ENCODE peak calls at places on chromosomes 1 and 21, in nine cellular contexts. U, Y, Z, P, B, V, R, A and O are unnamed samples.
A peak's percentile ranks its signal among the peaks of the same experiment; 100 is the strongest.

GRCh38 chr1:211925016-211925415 is 94.5 kb upstream of the LPGAT1 start:
- DNase-seq in U (no peak), Y (peak; percentile 65), Z (no peak), P (peak; percentile 77), B (peak; percentile 69), V (no peak), R (no peak), A (no peak), O (no peak)

GRCh38 chr1:74771913-74772515 is 39.1 kb downstream of the TYW3 start:
- DNase-seq in U (no peak), Y (peak; percentile 45), Z (peak; percentile 30), P (no peak), B (peak; percentile 83), V (no peak), R (peak; percentile 65), A (no peak), O (no peak)

GRCh38 chr1:221845650-221846371 is 103.9 kb upstream of the DUSP10 start:
- DNase-seq in U (no peak), Y (peak; percentile 59), Z (peak; percentile 16), P (peak; percentile 19), B (peak; percentile 98), V (no peak), R (peak; percentile 65), A (no peak), O (no peak)

GRCh38 chr1:160061376-160062100 is 8.4 kb downstream of the KCNJ10 start:
- DNase-seq in U (no peak), Y (no peak), Z (no peak), P (no peak), B (no peak), V (no peak), R (no peak), A (no peak), O (peak; percentile 52)

GRCh38 chr1:217095050-217095622 is 371.9 kb upstream of the ESRRG start:
- DNase-seq in U (no peak), Y (no peak), Z (no peak), P (no peak), B (no peak), V (no peak), R (no peak), A (no peak), O (no peak)

GRCh38 chr1:178940022-178940765 is 69.3 kb upstream of the ANGPTL1 start:
- DNase-seq in U (no peak), Y (no peak), Z (peak; percentile 78), P (no peak), B (no peak), V (no peak), R (peak; percentile 21), A (peak; percentile 37), O (peak; percentile 57)

GRCh38 chr1:61238371-61238689 is 156.0 kb downstream of the NFIA start:
- DNase-seq in U (no peak), Y (no peak), Z (no peak), P (no peak), B (no peak), V (no peak), R (no peak), A (no peak), O (no peak)

GRCh38 chr21:20729376-20729775 is 268.8 kb upstream of the NCAM2 start:
- DNase-seq in U (no peak), Y (no peak), Z (peak; percentile 3), P (no peak), B (peak; percentile 43), V (no peak), R (peak; percentile 6), A (no peak), O (no peak)

GRCh38 chr1:196690582-196690981 is 38.7 kb downstream of the CFH start:
- DNase-seq in U (no peak), Y (no peak), Z (no peak), P (no peak), B (no peak), V (no peak), R (no peak), A (no peak), O (no peak)

GRCh38 chr1:236502972-236503639 is 20.7 kb upstream of the LGALS8 start:
- DNase-seq in U (no peak), Y (peak; percentile 86), Z (peak; percentile 82), P (peak; percentile 63), B (peak; percentile 85), V (peak; percentile 38), R (peak; percentile 89), A (no peak), O (no peak)

GRCh38 chr1:52603680-52604501 is 1.7 kb downstream of the GPX7 start:
- DNase-seq in U (no peak), Y (no peak), Z (no peak), P (no peak), B (peak; percentile 81), V (no peak), R (no peak), A (no peak), O (no peak)

GRCh38 chr1:12773438-12773837 is at the start of gene PRAMEF12:
- DNase-seq in U (no peak), Y (no peak), Z (no peak), P (no peak), B (no peak), V (no peak), R (no peak), A (no peak), O (no peak)

GRCh38 chr1:29684141-29684540 is 447.8 kb downstream of the PTPRU start:
- DNase-seq in U (no peak), Y (no peak), Z (no peak), P (no peak), B (no peak), V (no peak), R (no peak), A (peak; percentile 14), O (no peak)

GRCh38 chr1:197481101-197481500 is 213.0 kb downstream of the CRB1 start:
- DNase-seq in U (no peak), Y (no peak), Z (no peak), P (no peak), B (no peak), V (no peak), R (no peak), A (no peak), O (no peak)

GRCh38 chr1:51666463-51666862 is 49.6 kb downstream of the OSBPL9 start:
- DNase-seq in U (no peak), Y (no peak), Z (peak; percentile 96), P (no peak), B (no peak), V (no peak), R (peak; percentile 86), A (no peak), O (no peak)

GRCh38 chr1:78004719-78005346 is at the start of gene DNAJB4:
- DNase-seq in U (peak; percentile 84), Y (peak; percentile 95), Z (peak; percentile 98), P (peak; percentile 83), B (peak; percentile 95), V (no peak), R (peak; percentile 99), A (no peak), O (no peak)

GRCh38 chr1:47317841-47318240 is 3.9 kb upstream of the STIL start:
- DNase-seq in U (no peak), Y (no peak), Z (peak; percentile 93), P (no peak), B (no peak), V (no peak), R (no peak), A (no peak), O (no peak)

GRCh38 chr1:54008876-54009275 is 9.1 kb downstream of the LDLRAD1 start:
- DNase-seq in U (no peak), Y (no peak), Z (no peak), P (no peak), B (no peak), V (no peak), R (no peak), A (no peak), O (no peak)

DNA sequence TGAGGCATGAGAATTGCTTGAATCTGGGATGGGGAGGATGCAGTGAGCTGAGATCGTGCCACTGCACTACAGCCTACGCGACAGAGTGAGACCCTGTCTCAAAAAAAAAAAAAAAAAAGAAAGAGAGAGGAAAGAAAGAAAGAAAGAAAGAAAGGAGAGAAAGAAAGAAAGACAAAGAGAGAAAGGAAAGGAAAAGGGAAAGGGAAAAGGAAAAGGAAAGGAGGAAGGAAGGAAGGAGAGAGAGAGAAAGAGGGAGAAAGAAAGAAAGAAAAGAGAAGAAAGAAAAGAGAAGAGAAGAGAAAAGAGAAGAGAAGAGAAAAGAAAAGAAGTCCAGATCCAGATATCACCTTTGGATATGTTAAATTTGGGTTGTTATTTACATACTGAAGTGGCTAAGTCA is 106.0 kb downstream of the DPYD start:
- DNase-seq in U (no peak), Y (no peak), Z (no peak), P (no peak), B (no peak), V (no peak), R (no peak), A (no peak), O (no peak)
- H3K27ac ChIP-seq in U (no peak overlapping the region), Y (no peak overlapping the region), Z (no peak overlapping the region), P (no peak overlapping the region), B (no peak overlapping the region), V (no peak overlapping the region), R (no peak overlapping the region), A (no peak overlapping the region), O (no peak overlapping the region)

GRCh38 chr1:162186406-162186805 is 116.9 kb downstream of the NOS1AP start:
- DNase-seq in U (no peak), Y (no peak), Z (no peak), P (no peak), B (no peak), V (no peak), R (no peak), A (no peak), O (no peak)

GRCh38 chr1:162189345-162189744 is 119.9 kb downstream of the NOS1AP start:
- DNase-seq in U (no peak), Y (no peak), Z (no peak), P (no peak), B (no peak), V (no peak), R (no peak), A (no peak), O (no peak)

GRCh38 chr1:162187676-162188075 is 118.2 kb downstream of the NOS1AP start:
- DNase-seq in U (no peak), Y (no peak), Z (no peak), P (no peak), B (no peak), V (no peak), R (peak; percentile 71), A (no peak), O (no peak)

GRCh38 chr1:162182090-162182489 is 112.6 kb downstream of the NOS1AP start:
- DNase-seq in U (no peak), Y (no peak), Z (no peak), P (no peak), B (peak; percentile 74), V (no peak), R (no peak), A (no peak), O (no peak)

GRCh38 chr1:162185299-162185698 is 115.8 kb downstream of the NOS1AP start:
- DNase-seq in U (no peak), Y (no peak), Z (peak; percentile 60), P (no peak), B (no peak), V (no peak), R (peak; percentile 79), A (no peak), O (no peak)
- TF ChIP-seq CTCF in U (no peak), Y (no peak), Z (no peak), P (no peak), B (no peak), V (no peak), R (no peak), A (no peak), O (no peak)

GRCh38 chr1:27435566-27436203 is 43.3 kb downstream of the GPR3 start:
- DNase-seq in U (no peak), Y (no peak), Z (no peak), P (no peak), B (no peak), V (no peak), R (no peak), A (no peak), O (no peak)
- H3K4me3 ChIP-seq in U (no peak overlapping the region), Y (no peak overlapping the region), Z (no peak overlapping the region), P (peak overlapping the region; percentile 11), B (no peak overlapping the region), V (peak overlapping the region; percentile 37), R (no peak overlapping the region), A (no peak overlapping the region), O (peak overlapping the region; percentile 25)

GRCh38 chr1:22048351-22049192 is 3.9 kb upstream of the CDC42 start:
- DNase-seq in U (no peak), Y (peak; percentile 24), Z (no peak), P (no peak), B (peak; percentile 71), V (no peak), R (peak; percentile 44), A (peak; percentile 48), O (no peak)
- H3K27ac ChIP-seq in U (no peak overlapping the region), Y (no peak overlapping the region), Z (no peak overlapping the region), P (no peak overlapping the region), B (peak overlapping the region; percentile 25), V (no peak overlapping the region), R (no peak overlapping the region), A (peak overlapping the region; percentile 61), O (no peak overlapping the region)